ENCODE peak calls at places on chromosome 7, in six cellular contexts. K is HuH-7; M is LoVo; C is activated T-cell treated with anti-CD3 and anti-CD28 coated beads for 24 hours; G is naive B cell; N is CD8-positive, alpha-beta T cell. W is an unnamed sample.

GRCh38 chr7:137169282-137169698 is 174.2 kb downstream of the PTN start:
- DNase-seq in G (no peak), N (no peak), M (peak), K (peak), C (no peak), W (peak)

GRCh38 chr7:25813381-25813780 is 338.6 kb upstream of the NFE2L3 start:
- DNase-seq in K (no peak), G (no peak), C (no peak), M (no peak), N (no peak), W (no peak)

GRCh38 chr7:26091933-26092332 is 60.1 kb upstream of the NFE2L3 start:
- DNase-seq in N (no peak), K (no peak), M (no peak), C (no peak), G (no peak), W (no peak)

GRCh38 chr7:157017149-157017548 is 6.7 kb upstream of the MNX1 start:
- DNase-seq in G (no peak), N (no peak), K (no peak), C (no peak), M (no peak), W (no peak)

GRCh38 chr7:111438369-111439289 is 123.7 kb downstream of the IMMP2L start:
- DNase-seq in K (no peak), C (no peak), N (no peak), G (no peak), M (no peak), W (no peak)

GRCh38 chr7:128890306-128891109 is 20.0 kb downstream of the KCP start:
- DNase-seq in C (no peak), K (peak), N (no peak), G (no peak), M (peak), W (no peak)

GRCh38 chr7:930975-931758 is 23.3 kb downstream of the ADAP1 start:
- DNase-seq in N (peak), C (no peak), M (no peak), K (no peak), G (no peak), W (no peak)

GRCh38 chr7:47937065-47937687 is 11.1 kb downstream of the PKD1L1 start:
- DNase-seq in C (no peak), M (no peak), K (no peak), G (peak), N (no peak), W (no peak)

GRCh38 chr7:64098-64521 is 128.3 kb upstream of the FAM20C start:
- DNase-seq in G (no peak), N (no peak), K (peak), M (no peak), C (no peak), W (peak)

GRCh38 chr7:42566981-42567510 is 330.0 kb upstream of the GLI3 start:
- DNase-seq in N (no peak), K (no peak), C (no peak), M (no peak), G (no peak), W (no peak)

GRCh38 chr7:46029111-46029704 is 108.1 kb upstream of the IGFBP3 start:
- DNase-seq in C (no peak), K (no peak), G (no peak), M (no peak), N (no peak), W (no peak)

GRCh38 chr7:101124376-101125056 is 2.4 kb upstream of the SERPINE1 start:
- DNase-seq in C (no peak), K (no peak), N (no peak), G (no peak), M (no peak), W (no peak)

GRCh38 chr7:480531-481218 is 39.0 kb downstream of the PDGFA start:
- DNase-seq in M (no peak), K (no peak), C (no peak), G (no peak), N (no peak), W (no peak)

GRCh38 chr7:6395898-6396582 is 51.7 kb downstream of the DAGLB start:
- DNase-seq in K (no peak), N (no peak), G (no peak), C (no peak), M (no peak), W (no peak)

GRCh38 chr7:89183726-89184125 is 388.2 kb upstream of the TEX47 start:
- DNase-seq in C (no peak), K (no peak), G (no peak), N (no peak), M (no peak), W (no peak)

GRCh38 chr7:93894966-93895650 is 4.6 kb upstream of the TFPI2 start:
- DNase-seq in C (no peak), N (no peak), M (no peak), K (no peak), G (no peak), W (no peak)

GRCh38 chr7:156032973-156033372 is 220.7 kb upstream of the SHH start:
- DNase-seq in N (no peak), M (no peak), K (no peak), C (no peak), G (no peak), W (no peak)

GRCh38 chr7:123888192-123888591 is 36.8 kb upstream of the SPAM1 start:
- DNase-seq in N (no peak), K (no peak), G (no peak), C (no peak), M (no peak), W (no peak)

GRCh38 chr7:144468990-144469732 is 65.7 kb upstream of the NOBOX start:
- DNase-seq in G (no peak), C (no peak), M (no peak), K (no peak), N (no peak), W (no peak)

GRCh38 chr7:13032524-13032923 is 345.1 kb downstream of the ARL4A start:
- DNase-seq in G (no peak), M (no peak), N (no peak), K (no peak), C (no peak), W (no peak)

GRCh38 chr7:151849008-151849878 is 27.7 kb downstream of the PRKAG2 start:
- DNase-seq in G (no peak), M (no peak), K (no peak), C (no peak), N (no peak), W (no peak)

GRCh38 chr7:28785002-28785995 is 172.8 kb downstream of the TRIL start:
- DNase-seq in N (no peak), M (no peak), K (no peak), G (no peak), C (no peak), W (no peak)

GRCh38 chr7:28008171-28008570 is 172.4 kb downstream of the JAZF1 start:
- DNase-seq in G (no peak), N (no peak), K (no peak), M (no peak), C (no peak), W (no peak)

GRCh38 chr7:46557295-46557711 is 636.2 kb upstream of the IGFBP3 start:
- DNase-seq in C (no peak), N (no peak), G (no peak), K (no peak), M (peak), W (no peak)

GRCh38 chr7:148925836-148926235 is 41.7 kb upstream of the EZH2 start:
- DNase-seq in C (no peak), K (no peak), N (no peak), M (no peak), G (no peak), W (no peak)

GRCh38 chr7:138125598-138126111 is 49.4 kb downstream of the AKR1D1 start:
- DNase-seq in K (no peak), C (no peak), G (peak), N (no peak), M (no peak), W (no peak)

GRCh38 chr7:121761399-121761798 is 111.6 kb upstream of the PTPRZ1 start:
- DNase-seq in G (no peak), C (no peak), N (no peak), K (no peak), M (no peak), W (no peak)

GRCh38 chr7:130421685-130422084 is 19.1 kb downstream of the CEP41 start:
- DNase-seq in K (no peak), C (no peak), N (no peak), M (no peak), G (no peak), W (peak)

GRCh38 chr7:141785711-141786552 is 4.1 kb upstream of the TAS2R5 start:
- DNase-seq in M (peak), K (peak), C (peak), G (peak), N (no peak), W (peak)

GRCh38 chr7:73903321-73904218 is 42.6 kb downstream of the TMEM270 start:
- DNase-seq in C (no peak), G (no peak), K (no peak), N (no peak), M (no peak), W (no peak)

GRCh38 chr7:153217032-153217431 is 457.5 kb downstream of the ACTR3B start:
- DNase-seq in M (no peak), C (no peak), N (no peak), K (no peak), G (no peak), W (no peak)

GRCh38 chr7:99257675-99258074 is 15.0 kb upstream of the MYH16 start:
- DNase-seq in G (no peak), C (no peak), K (no peak), M (no peak), N (no peak), W (no peak)

GRCh38 chr7:19294629-19295028 is 149.4 kb upstream of the FERD3L start:
- DNase-seq in M (no peak), N (no peak), C (no peak), G (no peak), K (no peak), W (no peak)

GRCh38 chr7:83876593-83876992 is 227.7 kb upstream of the SEMA3E start:
- DNase-seq in K (no peak), M (no peak), C (no peak), G (no peak), N (no peak), W (no peak)

GRCh38 chr7:29281782-29282541 is 87.4 kb downstream of the CHN2 start:
- DNase-seq in K (peak), M (no peak), N (no peak), C (no peak), G (no peak), W (peak)

GRCh38 chr7:96685353-96685752 is 24.3 kb downstream of the SEM1 start:
- DNase-seq in N (no peak), K (no peak), C (no peak), M (no peak), G (no peak), W (no peak)

GRCh38 chr7:77415474-77415821 is 701 bp downstream of the GSAP start:
- DNase-seq in K (peak), G (peak), N (peak), C (no peak), M (no peak), W (no peak)